ENCODE peak calls at places on chromosomes 12 and 14, in six cellular contexts. Q is activated CD4-positive, alpha-beta T cell treated with anti-CD3 and anti-CD28 coated beads, Interleukin-2, amount 10 ng/mL, durations not matched to agents 7 days and 5 days; W is LoVo; D is ovary; H is ACHN; T is left lung. Z is an unnamed sample.

GRCh38 chr12:20629414-20630156 is 65.5 kb upstream of the SLCO1C1 start:
- DNase-seq in T (no peak), Q (no peak), H (peak; percentile 6), D (peak; percentile 33), W (peak; percentile 58), Z (no peak)

GRCh38 chr14:37056473-37056872 is 115.9 kb downstream of the SLC25A21 start:
- DNase-seq in T (no peak), D (no peak), Q (no peak), W (no peak), H (no peak), Z (no peak)

GRCh38 chr14:61331992-61332657 is 10.7 kb downstream of the PRKCH start:
- DNase-seq in T (no peak), D (no peak), Q (no peak), H (no peak), W (no peak), Z (no peak)

GRCh38 chr14:57816568-57817284 is 49.2 kb downstream of the SLC35F4 start:
- DNase-seq in T (no peak), Q (no peak), W (no peak), H (peak; percentile 13), D (no peak), Z (no peak)

GRCh38 chr12:108696111-108696995 is 35.0 kb downstream of the CORO1C start:
- DNase-seq in T (no peak), D (no peak), Q (peak; percentile 12), H (peak; percentile 86), W (peak; percentile 11), Z (no peak)

GRCh38 chr14:60311417-60311816 is 62.4 kb downstream of the PPM1A start:
- DNase-seq in Q (no peak), D (no peak), T (no peak), W (no peak), H (no peak), Z (no peak)

GRCh38 chr14:93973607-93974006 is 2.8 kb downstream of the ASB2 start:
- DNase-seq in Q (no peak), T (peak; percentile 61), H (no peak), W (no peak), D (no peak), Z (no peak)

GRCh38 chr14:26286066-26286791 is 311.6 kb downstream of the NOVA1 start:
- DNase-seq in Q (no peak), W (no peak), T (no peak), H (no peak), D (no peak), Z (no peak)

GRCh38 chr12:115212356-115212755 is 528.4 kb upstream of the TBX3 start:
- DNase-seq in T (no peak), D (no peak), Q (no peak), H (no peak), W (no peak), Z (no peak)

GRCh38 chr14:72894623-72895378 is 900 bp upstream of the DPF3 start:
- DNase-seq in D (no peak), T (no peak), W (no peak), Q (no peak), H (peak; percentile 31), Z (no peak)

GRCh38 chr12:69879007-69879960 is 54.3 kb downstream of the MYRFL start:
- DNase-seq in T (no peak), H (peak; percentile 77), Q (peak; percentile 70), D (peak; percentile 59), W (peak; percentile 89), Z (peak; percentile 99)

GRCh38 chr12:77485961-77486579 is 344.6 kb upstream of the NAV3 start:
- DNase-seq in D (no peak), Q (no peak), T (no peak), H (no peak), W (no peak), Z (no peak)

GRCh38 chr12:59827767-59828166 is 231.9 kb downstream of the SLC16A7 start:
- DNase-seq in T (no peak), D (no peak), W (no peak), H (no peak), Q (no peak), Z (no peak)

GRCh38 chr14:45519770-45520169 is 266.8 kb upstream of the MIS18BP1 start:
- DNase-seq in T (no peak), W (no peak), Q (no peak), H (no peak), D (no peak), Z (no peak)

GRCh38 chr12:41190360-41190759 is 2.2 kb downstream of the PDZRN4 start:
- DNase-seq in H (peak; percentile 39), T (no peak), W (no peak), Q (no peak), D (no peak), Z (no peak)

GRCh38 chr12:96196781-96197180 is 2.6 kb downstream of the ELK3 start:
- DNase-seq in W (no peak), Q (no peak), D (no peak), H (peak; percentile 30), T (no peak), Z (no peak)

GRCh38 chr12:53102883-53103807 is at the start of gene SOAT2:
- DNase-seq in W (no peak), H (no peak), T (peak; percentile 72), D (no peak), Q (peak; percentile 67), Z (no peak)

GRCh38 chr14:38718519-38718918 is 384.5 kb downstream of the SEC23A start:
- DNase-seq in D (no peak), Q (no peak), W (no peak), H (no peak), T (no peak), Z (no peak)

Z was measured in GOT3.